ENCODE peak calls at places on chromosome 3, in nine cellular contexts. One of them, this sample, is unnamed.

GRCh38 chr3:182424006-182424405 is 369.3 kb upstream of the ATP11B start:
- DNase-seq in K562: no peak
- DNase-seq in upper lobe of left lung: no peak
- DNase-seq in transverse colon: no peak
- DNase-seq in GM12878: no peak
- DNase-seq in SK-N-SH: no peak
- DNase-seq in stomach: no peak
- DNase-seq in HepG2: no peak
- DNase-seq in esophagus muscularis mucosa: no peak
- DNase-seq in this sample: no peak

GRCh38 chr3:115912372-115912771 is 289.1 kb downstream of the GAP43 start:
- DNase-seq in esophagus muscularis mucosa: no peak
- DNase-seq in SK-N-SH: no peak
- DNase-seq in transverse colon: no peak
- DNase-seq in upper lobe of left lung: no peak
- DNase-seq in stomach: no peak
- DNase-seq in HepG2: no peak
- DNase-seq in K562: no peak
- DNase-seq in GM12878: no peak
- DNase-seq in this sample: no peak

GRCh38 chr3:103048371-103048722 is 613.5 kb downstream of the ZPLD1 start:
- DNase-seq in SK-N-SH: no peak
- DNase-seq in upper lobe of left lung: no peak
- DNase-seq in GM12878: no peak
- DNase-seq in stomach: no peak
- DNase-seq in transverse colon: no peak
- DNase-seq in HepG2: no peak
- DNase-seq in K562: no peak
- DNase-seq in esophagus muscularis mucosa: no peak
- DNase-seq in this sample: no peak

GRCh38 chr3:189664311-189664710 is 33.1 kb downstream of the TP63 start:
- DNase-seq in stomach: no peak
- DNase-seq in esophagus muscularis mucosa: no peak
- DNase-seq in upper lobe of left lung: no peak
- DNase-seq in HepG2: no peak
- DNase-seq in transverse colon: no peak
- DNase-seq in K562: no peak
- DNase-seq in GM12878: no peak
- DNase-seq in SK-N-SH: no peak
- DNase-seq in this sample: no peak

GRCh38 chr3:177832862-177833261 is 635.6 kb upstream of the TBL1XR1 start:
- DNase-seq in stomach: no peak
- DNase-seq in upper lobe of left lung: no peak
- DNase-seq in transverse colon: no peak
- DNase-seq in SK-N-SH: peak
- DNase-seq in HepG2: no peak
- DNase-seq in K562: no peak
- DNase-seq in GM12878: no peak
- DNase-seq in esophagus muscularis mucosa: no peak
- DNase-seq in this sample: no peak

GRCh38 chr3:95738045-95738444 is 1076.3 kb upstream of the EPHA6 start:
- DNase-seq in stomach: no peak
- DNase-seq in transverse colon: no peak
- DNase-seq in GM12878: no peak
- DNase-seq in upper lobe of left lung: no peak
- DNase-seq in esophagus muscularis mucosa: no peak
- DNase-seq in HepG2: no peak
- DNase-seq in K562: no peak
- DNase-seq in SK-N-SH: no peak
- DNase-seq in this sample: no peak

GRCh38 chr3:71131385-71131871 is 452.1 kb downstream of the FOXP1 start:
- DNase-seq in transverse colon: no peak
- DNase-seq in SK-N-SH: no peak
- DNase-seq in stomach: no peak
- DNase-seq in esophagus muscularis mucosa: no peak
- DNase-seq in upper lobe of left lung: no peak
- DNase-seq in HepG2: no peak
- DNase-seq in K562: no peak
- DNase-seq in GM12878: no peak
- DNase-seq in this sample: no peak

GRCh38 chr3:51777985-51778384 is 1.1 kb downstream of the IQCF6 start:
- DNase-seq in upper lobe of left lung: peak
- DNase-seq in GM12878: no peak
- DNase-seq in HepG2: no peak
- DNase-seq in K562: no peak
- DNase-seq in transverse colon: no peak
- DNase-seq in esophagus muscularis mucosa: no peak
- DNase-seq in stomach: peak
- DNase-seq in SK-N-SH: peak
- DNase-seq in this sample: no peak

GRCh38 chr3:184602406-184603155 is 41.0 kb downstream of the EPHB3 start:
- DNase-seq in GM12878: no peak
- DNase-seq in stomach: no peak
- DNase-seq in upper lobe of left lung: no peak
- DNase-seq in esophagus muscularis mucosa: no peak
- DNase-seq in SK-N-SH: peak
- DNase-seq in K562: no peak
- DNase-seq in transverse colon: no peak
- DNase-seq in HepG2: no peak
- DNase-seq in this sample: no peak

GRCh38 chr3:187976361-187976900 is 177.5 kb upstream of the LPP start:
- DNase-seq in SK-N-SH: no peak
- DNase-seq in GM12878: no peak
- DNase-seq in stomach: no peak
- DNase-seq in esophagus muscularis mucosa: no peak
- DNase-seq in HepG2: no peak
- DNase-seq in K562: no peak
- DNase-seq in upper lobe of left lung: no peak
- DNase-seq in transverse colon: no peak
- DNase-seq in this sample: no peak

GRCh38 chr3:127373701-127374625 is 86.1 kb upstream of the PRR20G start:
- DNase-seq in transverse colon: peak
- DNase-seq in upper lobe of left lung: no peak
- DNase-seq in K562: peak
- DNase-seq in esophagus muscularis mucosa: no peak
- DNase-seq in GM12878: no peak
- DNase-seq in HepG2: no peak
- DNase-seq in stomach: peak
- DNase-seq in SK-N-SH: no peak
- DNase-seq in this sample: peak

GRCh38 chr3:147797095-147797494 is 387.9 kb downstream of the ZIC1 start:
- DNase-seq in K562: no peak
- DNase-seq in SK-N-SH: no peak
- DNase-seq in upper lobe of left lung: no peak
- DNase-seq in stomach: no peak
- DNase-seq in transverse colon: no peak
- DNase-seq in HepG2: no peak
- DNase-seq in GM12878: no peak
- DNase-seq in esophagus muscularis mucosa: no peak
- DNase-seq in this sample: no peak

GRCh38 chr3:101340591-101340990 is 20.2 kb upstream of the IMPG2 start:
- DNase-seq in SK-N-SH: no peak
- DNase-seq in transverse colon: no peak
- DNase-seq in K562: no peak
- DNase-seq in upper lobe of left lung: no peak
- DNase-seq in esophagus muscularis mucosa: no peak
- DNase-seq in GM12878: no peak
- DNase-seq in HepG2: no peak
- DNase-seq in stomach: no peak
- DNase-seq in this sample: no peak

GRCh38 chr3:18951333-18951732 is 197.0 kb upstream of the KCNH8 start:
- DNase-seq in stomach: no peak
- DNase-seq in transverse colon: no peak
- DNase-seq in upper lobe of left lung: no peak
- DNase-seq in esophagus muscularis mucosa: no peak
- DNase-seq in K562: no peak
- DNase-seq in GM12878: no peak
- DNase-seq in SK-N-SH: no peak
- DNase-seq in HepG2: no peak
- DNase-seq in this sample: no peak

DNA sequence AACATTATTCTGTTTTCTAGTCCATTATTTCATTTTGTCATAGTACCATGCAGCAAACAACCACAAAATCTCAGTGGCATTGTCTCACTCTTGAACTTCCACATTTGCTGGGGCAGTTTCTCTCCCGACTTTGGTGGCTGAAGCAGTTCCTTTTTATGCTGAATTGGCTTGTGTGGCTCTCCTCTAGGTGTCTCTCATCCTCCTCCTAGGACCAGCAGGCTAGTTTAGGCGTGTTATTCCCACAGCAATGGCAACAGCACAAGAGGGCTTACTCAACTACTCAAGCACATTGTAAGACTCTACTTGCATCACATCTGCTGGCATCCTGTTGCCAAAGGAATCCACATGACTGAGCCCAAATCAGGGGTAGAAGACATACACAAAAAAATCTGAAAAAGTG is 201.8 kb upstream of the KCNH8 start:
- DNase-seq in K562: no peak
- DNase-seq in GM12878: no peak
- DNase-seq in upper lobe of left lung: no peak
- DNase-seq in transverse colon: no peak
- DNase-seq in stomach: no peak
- DNase-seq in esophagus muscularis mucosa: no peak
- DNase-seq in SK-N-SH: no peak
- DNase-seq in HepG2: peak
- DNase-seq in this sample: no peak
- TF ChIP-seq POLR2AphosphoS5 in K562: no peak
- TF ChIP-seq POLR2AphosphoS5 in GM12878: no peak
- TF ChIP-seq POLR2AphosphoS5 in upper lobe of left lung: no peak
- TF ChIP-seq POLR2AphosphoS5 in transverse colon: no peak
- TF ChIP-seq POLR2AphosphoS5 in stomach: no peak
- TF ChIP-seq POLR2AphosphoS5 in esophagus muscularis mucosa: no peak
- TF ChIP-seq POLR2AphosphoS5 in SK-N-SH: no peak
- TF ChIP-seq POLR2AphosphoS5 in HepG2: no peak
- TF ChIP-seq POLR2AphosphoS5 in this sample: no peak

DNA sequence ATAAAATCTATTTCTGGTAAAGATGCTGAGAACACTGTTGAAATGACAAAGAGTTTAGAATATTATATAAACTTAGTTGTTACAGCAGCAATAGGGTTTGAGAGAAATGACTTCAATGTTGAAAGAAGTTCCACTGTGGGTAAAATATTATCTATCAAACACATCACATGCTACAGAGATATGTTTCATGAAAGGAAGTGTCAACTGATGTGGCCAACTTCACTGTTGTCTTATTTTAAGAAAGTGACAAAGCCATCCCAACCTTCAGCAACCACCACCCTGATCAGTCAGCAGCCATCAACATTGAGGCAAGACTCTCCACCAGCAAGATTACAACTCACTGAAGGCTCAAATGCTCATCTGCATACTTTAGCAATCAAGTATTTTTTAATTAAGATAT is 20.2 kb downstream of the TMEM39A start:
- DNase-seq in stomach: no peak
- DNase-seq in esophagus muscularis mucosa: no peak
- DNase-seq in GM12878: no peak
- DNase-seq in K562: no peak
- DNase-seq in HepG2: no peak
- DNase-seq in transverse colon: no peak
- DNase-seq in upper lobe of left lung: no peak
- DNase-seq in SK-N-SH: no peak
- DNase-seq in this sample: no peak
- TF ChIP-seq EP300 in stomach: no peak
- TF ChIP-seq EP300 in esophagus muscularis mucosa: no peak
- TF ChIP-seq EP300 in GM12878: no peak
- TF ChIP-seq EP300 in K562: no peak
- TF ChIP-seq EP300 in HepG2: no peak
- TF ChIP-seq EP300 in transverse colon: no peak
- TF ChIP-seq EP300 in upper lobe of left lung: no peak
- TF ChIP-seq EP300 in SK-N-SH: no peak
- TF ChIP-seq EP300 in this sample: no peak

DNA sequence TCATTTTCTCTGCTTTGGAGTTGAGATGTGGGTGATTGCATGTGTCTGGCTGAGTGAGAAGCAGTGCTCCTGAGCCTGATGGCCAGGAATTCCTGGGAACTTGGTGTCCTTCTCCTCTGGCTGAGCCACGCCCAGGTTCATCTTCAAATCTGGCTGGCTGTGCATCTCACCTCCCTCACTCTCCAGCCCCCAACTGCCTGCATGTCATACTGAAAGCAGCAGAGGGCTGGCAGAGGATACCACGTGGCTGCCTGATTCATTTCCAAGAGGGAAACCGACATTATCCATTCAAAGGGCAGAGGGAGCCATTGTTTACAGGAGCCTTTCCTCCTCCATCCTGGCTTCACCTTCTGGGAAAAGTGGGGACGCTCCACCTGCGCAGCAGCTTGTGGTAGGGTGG is 57.4 kb downstream of the ABHD5 start:
- DNase-seq in K562: no peak
- DNase-seq in GM12878: no peak
- DNase-seq in stomach: no peak
- DNase-seq in upper lobe of left lung: no peak
- DNase-seq in HepG2: no peak
- DNase-seq in SK-N-SH: no peak
- DNase-seq in transverse colon: no peak
- DNase-seq in esophagus muscularis mucosa: no peak
- DNase-seq in this sample: no peak
- TF ChIP-seq CTCF in K562: no peak
- TF ChIP-seq CTCF in GM12878: no peak
- TF ChIP-seq CTCF in stomach: no peak
- TF ChIP-seq CTCF in upper lobe of left lung: peak
- TF ChIP-seq CTCF in HepG2: no peak
- TF ChIP-seq CTCF in SK-N-SH: no peak
- TF ChIP-seq CTCF in transverse colon: no peak
- TF ChIP-seq CTCF in esophagus muscularis mucosa: no peak
- TF ChIP-seq CTCF in this sample: no peak

GRCh38 chr3:172404237-172404962 is 43.9 kb downstream of the GHSR start:
- DNase-seq in upper lobe of left lung: no peak
- DNase-seq in transverse colon: no peak
- DNase-seq in SK-N-SH: no peak
- DNase-seq in stomach: no peak
- DNase-seq in K562: no peak
- DNase-seq in HepG2: no peak
- DNase-seq in esophagus muscularis mucosa: no peak
- DNase-seq in GM12878: no peak
- DNase-seq in this sample: no peak
- TF ChIP-seq POLR2AphosphoS5 in upper lobe of left lung: no peak
- TF ChIP-seq POLR2AphosphoS5 in transverse colon: no peak
- TF ChIP-seq POLR2AphosphoS5 in SK-N-SH: no peak
- TF ChIP-seq POLR2AphosphoS5 in stomach: no peak
- TF ChIP-seq POLR2AphosphoS5 in K562: no peak
- TF ChIP-seq POLR2AphosphoS5 in HepG2: peak
- TF ChIP-seq POLR2AphosphoS5 in esophagus muscularis mucosa: no peak
- TF ChIP-seq POLR2AphosphoS5 in GM12878: no peak
- TF ChIP-seq POLR2AphosphoS5 in this sample: no peak

GRCh38 chr3:138470687-138471086 is 36.3 kb downstream of the ESYT3 start:
- DNase-seq in GM12878: no peak
- DNase-seq in SK-N-SH: no peak
- DNase-seq in HepG2: no peak
- DNase-seq in stomach: no peak
- DNase-seq in esophagus muscularis mucosa: peak
- DNase-seq in upper lobe of left lung: no peak
- DNase-seq in transverse colon: peak
- DNase-seq in K562: no peak
- DNase-seq in this sample: no peak
- TF ChIP-seq EP300 in GM12878: no peak
- TF ChIP-seq EP300 in SK-N-SH: no peak
- TF ChIP-seq EP300 in HepG2: no peak
- TF ChIP-seq EP300 in stomach: peak
- TF ChIP-seq EP300 in esophagus muscularis mucosa: no peak
- TF ChIP-seq EP300 in upper lobe of left lung: no peak
- TF ChIP-seq EP300 in transverse colon: peak
- TF ChIP-seq EP300 in K562: no peak
- TF ChIP-seq EP300 in this sample: no peak

GRCh38 chr3:193314161-193314560 is 64.4 kb downstream of the ATP13A5 start:
- DNase-seq in HepG2: no peak
- DNase-seq in transverse colon: no peak
- DNase-seq in SK-N-SH: peak
- DNase-seq in esophagus muscularis mucosa: no peak
- DNase-seq in K562: no peak
- DNase-seq in GM12878: no peak
- DNase-seq in upper lobe of left lung: no peak
- DNase-seq in stomach: no peak
- DNase-seq in this sample: no peak
- TF ChIP-seq CTCF in HepG2: no peak
- TF ChIP-seq CTCF in transverse colon: no peak
- TF ChIP-seq CTCF in SK-N-SH: peak
- TF ChIP-seq CTCF in esophagus muscularis mucosa: no peak
- TF ChIP-seq CTCF in K562: peak
- TF ChIP-seq CTCF in GM12878: no peak
- TF ChIP-seq CTCF in upper lobe of left lung: no peak
- TF ChIP-seq CTCF in stomach: no peak
- TF ChIP-seq CTCF in this sample: no peak